ENCODE peak calls at places on chromosomes 2 and 18, in five cellular contexts. R, I, U, Y and T are unnamed samples.

GRCh38 chr2:220469201-220469600 is 841.8 kb downstream of the SLC4A3 start:
- DNase-seq in R (no peak), I (peak), U (no peak), Y (no peak), T (no peak)

GRCh38 chr18:35581555-35582309 is at the start of gene GALNT1:
- DNase-seq in R (peak), I (no peak), U (peak), Y (no peak), T (no peak)

GRCh38 chr2:132609101-132609890 is 60.7 kb downstream of the LYPD1 start:
- DNase-seq in R (no peak), I (no peak), U (no peak), Y (no peak), T (no peak)

GRCh38 chr18:65257157-65257556 is 493.7 kb upstream of the CDH7 start:
- DNase-seq in R (no peak), I (no peak), U (no peak), Y (no peak), T (no peak)

GRCh38 chr2:208407667-208408066 is 1.1 kb downstream of the PTH2R start:
- DNase-seq in R (no peak), I (peak), U (peak), Y (no peak), T (no peak)

GRCh38 chr2:2325538-2325937 is 5.5 kb downstream of the MYT1L start:
- DNase-seq in R (no peak), I (no peak), U (no peak), Y (peak), T (no peak)

GRCh38 chr2:2530334-2530733 is 199.3 kb upstream of the MYT1L start:
- DNase-seq in R (no peak), I (no peak), U (no peak), Y (no peak), T (no peak)

GRCh38 chr2:207937818-207938217 is 87.5 kb downstream of the PLEKHM3 start:
- DNase-seq in R (no peak), I (peak), U (no peak), Y (no peak), T (no peak)

GRCh38 chr2:121099329-121100318 is 185.4 kb downstream of the TFCP2L1 start:
- DNase-seq in R (no peak), I (no peak), U (no peak), Y (peak), T (no peak)

GRCh38 chr2:218513676-218514075 is 54.5 kb downstream of the USP37 start:
- DNase-seq in R (no peak), I (no peak), U (no peak), Y (no peak), T (no peak)

GRCh38 chr2:172333206-172333605 is 94.2 kb upstream of the ITGA6 start:
- DNase-seq in R (no peak), I (no peak), U (no peak), Y (no peak), T (no peak)

GRCh38 chr2:96950391-96951124 is 35.8 kb downstream of the FAM178B start:
- DNase-seq in R (no peak), I (no peak), U (no peak), Y (peak), T (no peak)

GRCh38 chr2:122300758-122301157 is 545.3 kb downstream of the TSN start:
- DNase-seq in R (peak), I (no peak), U (no peak), Y (no peak), T (no peak)

GRCh38 chr2:191385416-191386160 is 140.4 kb downstream of the MYO1B start:
- DNase-seq in R (no peak), I (no peak), U (no peak), Y (no peak), T (no peak)

GRCh38 chr2:122203523-122203922 is 448.1 kb downstream of the TSN start:
- DNase-seq in R (no peak), I (peak), U (no peak), Y (no peak), T (no peak)

GRCh38 chr2:10501521-10501961 is 53.4 kb upstream of the ODC1 start:
- DNase-seq in R (no peak), I (no peak), U (no peak), Y (no peak), T (no peak)

GRCh38 chr18:13680612-13681011 is 45.7 kb downstream of the FAM210A start:
- DNase-seq in R (no peak), I (no peak), U (no peak), Y (no peak), T (no peak)

GRCh38 chr2:71935291-71935848 is 212.3 kb downstream of the CYP26B1 start:
- DNase-seq in R (no peak), I (peak), U (no peak), Y (no peak), T (no peak)

GRCh38 chr18:3453540-3454364 is 3.8 kb downstream of the TGIF1 start:
- DNase-seq in R (peak), I (peak), U (peak), Y (no peak), T (peak)

GRCh38 chr18:41347057-41347456 is 608.0 kb upstream of the PIK3C3 start:
- DNase-seq in R (no peak), I (no peak), U (no peak), Y (no peak), T (no peak)

GRCh38 chr2:187037310-187037709 is 188.3 kb upstream of the ZSWIM2 start:
- DNase-seq in R (no peak), I (no peak), U (no peak), Y (no peak), T (no peak)

GRCh38 chr2:118464546-118464945 is 376.3 kb downstream of the INSIG2 start:
- DNase-seq in R (no peak), I (no peak), U (no peak), Y (no peak), T (no peak)

GRCh38 chr18:9851511-9851910 is 34.3 kb upstream of the TXNDC2 start:
- DNase-seq in R (peak), I (no peak), U (no peak), Y (no peak), T (no peak)

GRCh38 chr2:176090870-176091269 is 1.7 kb upstream of the HOXD13 start:
- DNase-seq in R (no peak), I (no peak), U (no peak), Y (no peak), T (no peak)

GRCh38 chr2:37829202-37829601 is 95.9 kb upstream of the RMDN2 start:
- DNase-seq in R (peak), I (peak), U (peak), Y (no peak), T (peak)

GRCh38 chr2:16394072-16394985 is 271.3 kb downstream of the CYRIA start:
- DNase-seq in R (no peak), I (no peak), U (no peak), Y (peak), T (no peak)

GRCh38 chr2:129301431-129301913 is 678.0 kb upstream of the RAB6C start:
- DNase-seq in R (no peak), I (no peak), U (no peak), Y (peak), T (no peak)

GRCh38 chr18:21179590-21180220 is 62.3 kb upstream of the GREB1L start:
- DNase-seq in R (peak), I (peak), U (peak), Y (peak), T (peak)

GRCh38 chr18:7196421-7196820 is 34.5 kb upstream of the LRRC30 start:
- DNase-seq in R (no peak), I (no peak), U (no peak), Y (no peak), T (no peak)